ENCODE peak calls at places on chromosomes 12 and 14, in nine cellular contexts. I is cardiac muscle cell; F is effector memory CD4-positive, alpha-beta T cell; J is fibroblast of pulmonary artery; Y is K562; M is hepatocyte; E is aorta; S is heart right ventricle; X is choroid plexus epithelial cell. Z is an unnamed sample.

GRCh38 chr14:43039881-43040280 is 1433.2 kb downstream of the LRFN5 start:
- DNase-seq in M (no peak), E (no peak), Y (no peak), J (no peak), F (no peak), I (no peak), X (no peak), S (no peak), Z (no peak)

GRCh38 chr14:77882631-77883030 is 82.7 kb downstream of the ADCK1 start:
- DNase-seq in Y (peak), X (peak), J (peak), M (peak), I (peak), F (no peak), S (peak), E (no peak), Z (no peak)

GRCh38 chr14:102683399-102684275 is 91.2 kb downstream of the RCOR1 start:
- DNase-seq in F (no peak), J (no peak), Y (peak), M (peak), E (no peak), I (no peak), S (no peak), X (no peak), Z (no peak)

GRCh38 chr12:42893802-42894201 is 304.3 kb upstream of the PRICKLE1 start:
- DNase-seq in F (no peak), X (peak), S (no peak), I (no peak), E (no peak), Y (no peak), J (no peak), M (no peak), Z (no peak)

GRCh38 chr12:113333877-113334785 is 778 bp downstream of the SLC8B1 start:
- DNase-seq in I (no peak), M (no peak), E (no peak), S (no peak), F (no peak), X (no peak), Y (no peak), J (no peak), Z (peak)

GRCh38 chr14:102848830-102849521 is 71.7 kb downstream of the TRAF3 start:
- DNase-seq in X (peak), J (no peak), E (no peak), Y (no peak), S (peak), F (no peak), M (no peak), I (no peak), Z (no peak)

GRCh38 chr14:100293497-100294212 is 12.6 kb downstream of the SLC25A29 start:
- DNase-seq in F (no peak), S (no peak), M (no peak), E (peak), I (no peak), Y (no peak), X (no peak), J (no peak), Z (no peak)

GRCh38 chr12:73181244-73181643 is 909.1 kb downstream of the TRHDE start:
- DNase-seq in M (no peak), X (no peak), E (no peak), F (no peak), Y (no peak), I (peak), J (no peak), S (no peak), Z (no peak)

GRCh38 chr12:65786041-65786440 is 38.2 kb upstream of the HMGA2 start:
- DNase-seq in F (no peak), S (no peak), X (no peak), E (no peak), J (no peak), I (no peak), Y (no peak), M (no peak), Z (no peak)

GRCh38 chr14:55274144-55274543 is 2.9 kb downstream of the FBXO34 start:
- DNase-seq in F (no peak), I (no peak), M (no peak), X (no peak), E (no peak), J (no peak), Y (no peak), S (no peak), Z (no peak)

GRCh38 chr14:66965831-66966230 is 223.4 kb upstream of the GARIN2 start:
- DNase-seq in F (no peak), J (no peak), Y (no peak), E (no peak), S (no peak), X (peak), I (no peak), M (no peak), Z (no peak)

GRCh38 chr14:53896773-53897172 is 59.9 kb downstream of the BMP4 start:
- DNase-seq in S (no peak), J (no peak), M (peak), Y (no peak), I (no peak), X (no peak), F (no peak), E (no peak), Z (no peak)

GRCh38 chr14:80387563-80387981 is 176.3 kb upstream of the DIO2 start:
- DNase-seq in S (no peak), I (no peak), Y (no peak), X (no peak), F (no peak), E (no peak), J (no peak), M (no peak), Z (no peak)

GRCh38 chr12:70744133-70744532 is 106.9 kb upstream of the PTPRB start:
- DNase-seq in X (peak), F (no peak), Y (no peak), S (no peak), I (no peak), E (no peak), J (peak), M (no peak), Z (no peak)

GRCh38 chr14:81331229-81332026 is 68.7 kb downstream of the STON2 start:
- DNase-seq in Y (no peak), S (no peak), I (no peak), E (no peak), J (no peak), M (no peak), F (no peak), X (no peak), Z (no peak)

GRCh38 chr12:30928356-30929264 is 2.1 kb downstream of the TSPAN11 start:
- DNase-seq in M (no peak), X (no peak), I (peak), E (no peak), J (no peak), Y (peak), F (no peak), S (no peak), Z (no peak)

GRCh38 chr12:132406498-132407461 is 77.4 kb upstream of the GALNT9 start:
- DNase-seq in E (no peak), J (no peak), S (no peak), M (no peak), F (no peak), X (no peak), I (no peak), Y (no peak), Z (no peak)

GRCh38 chr12:44839785-44840184 is 36.3 kb downstream of the NELL2 start:
- DNase-seq in Y (no peak), X (no peak), E (no peak), S (no peak), M (no peak), J (no peak), F (no peak), I (no peak), Z (no peak)

GRCh38 chr12:58413794-58414193 is 472.4 kb downstream of the ATP23 start:
- DNase-seq in F (no peak), Y (no peak), I (no peak), J (peak), S (no peak), E (no peak), M (peak), X (peak), Z (no peak)

GRCh38 chr14:22070119-22070982 is 396.7 kb upstream of the OR4E1 start:
- DNase-seq in Y (no peak), E (no peak), I (peak), F (peak), X (peak), J (peak), S (peak), M (no peak), Z (no peak)

GRCh38 chr14:22422238-22422637 is 166.8 kb downstream of the DAD1 start:
- DNase-seq in Y (no peak), S (no peak), F (no peak), X (no peak), E (no peak), J (no peak), M (no peak), I (no peak), Z (no peak)

GRCh38 chr12:49548822-49549648 is 10.2 kb downstream of the KCNH3 start:
- DNase-seq in F (no peak), E (peak), X (peak), S (no peak), Y (peak), I (peak), M (peak), J (no peak), Z (no peak)

DNA sequence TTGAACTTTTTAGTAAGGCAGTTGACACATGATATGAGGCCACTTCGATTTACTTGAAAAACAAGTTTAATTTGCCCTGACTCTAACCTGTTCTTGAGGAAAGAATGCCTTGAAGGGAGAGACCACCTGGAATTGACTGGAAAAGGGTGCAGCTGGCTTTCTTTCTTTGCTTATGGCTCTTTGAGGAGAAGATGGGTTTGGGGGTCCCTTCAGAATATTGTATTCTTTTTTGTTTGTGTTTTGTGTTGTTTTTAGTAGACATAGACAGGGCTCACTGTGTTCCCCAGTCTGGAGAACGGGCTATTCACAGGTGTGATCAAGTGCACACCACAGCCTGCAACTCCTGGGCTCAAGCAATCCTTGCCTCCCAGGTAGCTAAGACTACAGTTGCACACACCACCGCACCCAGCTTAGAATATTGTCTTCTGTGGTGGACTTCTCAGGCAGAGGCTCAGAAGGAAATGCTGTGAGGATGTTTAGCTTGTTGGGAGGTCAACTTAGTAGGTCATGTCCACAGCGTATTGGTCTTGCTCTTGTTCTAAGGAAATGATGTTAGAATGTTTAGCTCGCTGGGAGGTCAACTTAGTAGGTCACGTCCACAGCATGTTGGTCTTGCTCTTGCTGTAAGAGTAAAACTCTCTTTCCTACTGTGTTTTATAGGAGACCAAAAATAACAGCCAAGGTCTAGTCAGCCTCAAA is 1.5 kb upstream of the NRL start:
- DNase-seq in F (no peak), J (no peak), M (no peak), S (no peak), I (no peak), X (peak), Y (no peak), E (no peak), Z (no peak)
- H3K4me3 ChIP-seq in F (peak), J (peak), M (peak), S (peak), I (peak), X (no peak), Y (peak), E (no peak), Z (no peak)

GRCh38 chr14:65095633-65096205 is 6.6 kb downstream of the MAX start:
- DNase-seq in I (no peak), F (no peak), J (peak), S (peak), Y (no peak), E (no peak), X (peak), M (peak), Z (no peak)

GRCh38 chr14:65096323-65097089 is 5.8 kb downstream of the MAX start:
- DNase-seq in X (peak), M (peak), J (peak), Y (peak), I (no peak), S (no peak), E (no peak), F (no peak), Z (peak)

GRCh38 chr14:65100905-65101541 is 1.3 kb downstream of the MAX start:
- DNase-seq in X (peak), Y (no peak), J (peak), F (no peak), M (no peak), S (no peak), E (no peak), I (no peak), Z (peak)

GRCh38 chr14:65101631-65102440 is 481 bp downstream of the MAX start:
- DNase-seq in F (peak), M (peak), E (peak), Y (no peak), S (peak), I (peak), J (no peak), X (no peak), Z (peak)

GRCh38 chr14:65098586-65098985 is 3.7 kb downstream of the MAX start:
- DNase-seq in F (no peak), S (no peak), X (peak), E (no peak), J (peak), Y (no peak), I (no peak), M (no peak), Z (peak)
- H3K4me3 ChIP-seq in F (peak), S (peak), X (no peak), E (no peak), J (peak), Y (no peak), I (no peak), M (no peak), Z (peak)

DNA sequence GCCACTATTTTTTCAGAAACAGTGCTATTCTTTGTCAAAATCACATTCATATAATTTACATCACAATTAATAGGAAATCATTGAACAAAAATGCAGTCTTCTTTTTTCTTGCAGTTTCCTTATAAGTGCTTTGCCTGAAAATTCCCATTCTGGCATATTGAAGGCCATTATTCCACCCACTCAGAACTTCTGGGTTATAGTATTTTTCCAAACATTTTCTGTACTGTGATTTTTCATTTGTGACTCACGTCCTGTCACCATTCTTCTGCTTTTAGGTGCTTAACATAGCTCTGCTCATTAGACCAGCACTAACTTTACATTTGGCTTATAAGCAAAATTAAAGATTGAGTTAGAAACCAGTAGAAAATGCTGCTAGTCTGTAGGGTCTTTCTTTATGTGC is 241.0 kb upstream of the NPAS3 start:
- DNase-seq in E (no peak), J (peak), I (no peak), S (no peak), Y (no peak), M (no peak), X (peak), F (no peak), Z (no peak)
- H3K4me3 ChIP-seq in E (no peak), J (no peak), I (no peak), S (no peak), Y (no peak), M (no peak), X (no peak), F (no peak), Z (no peak)

GRCh38 chr14:93953739-93954515 is 22.4 kb downstream of the ASB2 start:
- DNase-seq in I (no peak), X (no peak), F (no peak), S (no peak), E (no peak), M (no peak), J (no peak), Y (no peak), Z (no peak)

GRCh38 chr14:93954900-93955891 is 21.2 kb downstream of the ASB2 start:
- DNase-seq in F (peak), Y (no peak), I (peak), E (no peak), M (no peak), S (no peak), J (no peak), X (no peak), Z (no peak)

GRCh38 chr14:93956082-93956481 is 20.3 kb downstream of the ASB2 start:
- DNase-seq in E (no peak), I (no peak), X (no peak), S (no peak), Y (no peak), J (no peak), F (no peak), M (no peak), Z (no peak)

GRCh38 chr14:93953263-93953662 is 23.1 kb downstream of the ASB2 start:
- DNase-seq in I (peak), F (no peak), M (no peak), X (no peak), J (no peak), E (no peak), S (no peak), Y (no peak), Z (no peak)

DNA sequence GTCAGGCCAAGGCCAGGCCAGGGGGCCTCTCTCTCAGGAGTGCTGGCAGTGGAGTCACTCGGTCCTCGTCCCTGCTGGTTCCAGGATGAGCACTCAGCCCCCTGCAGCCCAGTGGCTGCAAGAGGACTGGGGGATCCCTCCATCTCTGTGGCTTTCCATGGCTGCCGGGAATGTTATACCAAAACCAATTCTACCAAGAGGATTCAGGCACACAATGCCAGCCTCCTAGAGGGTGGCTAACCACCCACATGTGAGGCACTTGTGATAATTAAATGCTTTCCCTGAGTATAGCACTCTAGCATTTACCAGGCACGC is 21.9 kb downstream of the ASB2 start:
- DNase-seq in M (no peak), J (no peak), S (no peak), Y (no peak), X (no peak), E (no peak), I (peak), F (no peak), Z (no peak)
- H3K4me3 ChIP-seq in M (no peak), J (no peak), S (no peak), Y (no peak), X (no peak), E (no peak), I (peak), F (peak), Z (no peak)

DNA sequence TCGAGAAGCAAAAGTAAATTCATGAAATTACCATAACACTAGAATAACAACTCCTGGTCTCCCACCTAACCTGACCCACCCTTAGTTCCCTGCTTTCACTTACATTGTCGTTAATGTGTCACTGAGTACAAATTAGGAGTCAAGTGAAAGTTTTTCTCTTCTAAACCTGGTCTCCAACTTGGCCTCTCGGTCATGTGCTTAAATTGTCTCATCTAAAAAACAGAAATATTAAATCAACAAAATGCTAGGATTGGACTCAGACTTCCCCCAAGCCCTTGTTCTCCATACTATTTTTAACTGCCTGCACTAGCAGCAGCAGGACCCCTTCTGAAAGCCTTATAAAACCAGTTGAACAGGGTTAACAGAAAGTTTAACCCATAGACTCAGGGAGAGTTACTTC is 1.8 kb upstream of the BTG1 start:
- DNase-seq in I (no peak), F (no peak), S (no peak), X (no peak), J (no peak), Y (no peak), E (no peak), M (no peak), Z (no peak)
- H3K4me3 ChIP-seq in I (peak), F (peak), S (peak), X (no peak), J (no peak), Y (peak), E (no peak), M (peak), Z (no peak)

GRCh38 chr12:10235761-10236631 is 23.3 kb downstream of the GABARAPL1 start:
- DNase-seq in Y (peak), E (no peak), M (peak), I (peak), J (peak), S (no peak), F (peak), X (peak), Z (peak)
- H3K4me3 ChIP-seq in Y (no peak), E (no peak), M (no peak), I (no peak), J (no peak), S (no peak), F (no peak), X (no peak), Z (no peak)

GRCh38 chr12:53381739-53382630 is 2.0 kb downstream of the SP1 start:
- DNase-seq in E (peak), X (peak), I (peak), M (peak), S (peak), F (peak), Y (no peak), J (peak), Z (peak)

GRCh38 chr12:53380797-53381738 is 1.1 kb downstream of the SP1 start:
- DNase-seq in S (no peak), I (no peak), F (no peak), J (peak), Y (no peak), X (peak), M (no peak), E (peak), Z (no peak)

GRCh38 chr12:53380104-53380796 is at the start of gene SP1:
- DNase-seq in Y (peak), J (peak), M (peak), F (peak), X (peak), E (peak), S (peak), I (peak), Z (peak)

GRCh38 chr12:53379389-53380103 is 430 bp upstream of the SP1 start:
- DNase-seq in J (peak), F (peak), S (peak), X (peak), M (peak), Y (peak), E (peak), I (peak), Z (peak)

GRCh38 chr12:53383258-53383657 is 3.3 kb downstream of the SP1 start:
- DNase-seq in X (no peak), J (no peak), Y (no peak), F (no peak), M (no peak), S (no peak), E (no peak), I (no peak), Z (no peak)
- H3K4me3 ChIP-seq in X (peak), J (peak), Y (peak), F (no peak), M (no peak), S (peak), E (peak), I (no peak), Z (no peak)

Z was measured in Jurkat, Clone E6-1.